ENCODE peak calls at places on chromosomes 11 and 22, in ten cellular contexts. S, J, T, A, C, L, H, X, G and E are unnamed samples.

GRCh38 chr22:36103891-36104290 is 56.7 kb downstream of the APOL3 start:
- DNase-seq in S (no peak), C (no peak), X (no peak), G (no peak), H (no peak), A (no peak), L (no peak), J (no peak), T (no peak), E (no peak)

GRCh38 chr22:21026783-21027692 is 5.3 kb downstream of the SLC7A4 start:
- DNase-seq in L (no peak), J (no peak), X (no peak), A (peak; percentile 49), T (peak; percentile 22), H (no peak), G (no peak), S (no peak), C (no peak), E (no peak)

GRCh38 chr11:117815262-117815803 is 9.2 kb downstream of the FXYD2 start:
- DNase-seq in G (peak; percentile 80), J (no peak), C (no peak), H (peak; percentile 74), S (peak; percentile 55), L (no peak), T (no peak), A (no peak), X (no peak), E (peak; percentile 61)

GRCh38 chr11:109984634-109985289 is 108.4 kb upstream of the ZC3H12C start:
- DNase-seq in H (peak; percentile 22), J (no peak), T (no peak), A (no peak), S (no peak), G (no peak), C (no peak), L (no peak), X (no peak), E (no peak)

GRCh38 chr11:106076421-106076922 is 675 bp downstream of the KBTBD3 start:
- DNase-seq in T (no peak), C (peak; percentile 17), S (peak; percentile 12), A (no peak), J (peak; percentile 21), X (no peak), H (no peak), L (peak; percentile 12), G (no peak), E (peak; percentile 21)

GRCh38 chr11:26621147-26621546 is 49.1 kb upstream of the MUC15 start:
- DNase-seq in T (peak; percentile 60), G (no peak), H (no peak), J (peak; percentile 16), S (no peak), C (no peak), A (no peak), L (no peak), X (no peak), E (no peak)

GRCh38 chr11:117871784-117872183 is 4.7 kb downstream of the FXYD6 start:
- DNase-seq in L (no peak), H (no peak), G (no peak), C (no peak), S (no peak), J (no peak), T (no peak), A (no peak), X (no peak), E (no peak)

GRCh38 chr11:83051760-83052671 is 19.7 kb downstream of the RAB30 start:
- DNase-seq in L (no peak), H (no peak), S (no peak), J (peak; percentile 64), T (peak; percentile 84), G (no peak), C (no peak), X (no peak), A (peak; percentile 48), E (no peak)

GRCh38 chr11:61954106-61955030 is 4.2 kb downstream of the BEST1 start:
- DNase-seq in L (no peak), S (no peak), T (no peak), H (no peak), G (no peak), X (no peak), A (no peak), C (no peak), J (peak; percentile 44), E (no peak)

DNA sequence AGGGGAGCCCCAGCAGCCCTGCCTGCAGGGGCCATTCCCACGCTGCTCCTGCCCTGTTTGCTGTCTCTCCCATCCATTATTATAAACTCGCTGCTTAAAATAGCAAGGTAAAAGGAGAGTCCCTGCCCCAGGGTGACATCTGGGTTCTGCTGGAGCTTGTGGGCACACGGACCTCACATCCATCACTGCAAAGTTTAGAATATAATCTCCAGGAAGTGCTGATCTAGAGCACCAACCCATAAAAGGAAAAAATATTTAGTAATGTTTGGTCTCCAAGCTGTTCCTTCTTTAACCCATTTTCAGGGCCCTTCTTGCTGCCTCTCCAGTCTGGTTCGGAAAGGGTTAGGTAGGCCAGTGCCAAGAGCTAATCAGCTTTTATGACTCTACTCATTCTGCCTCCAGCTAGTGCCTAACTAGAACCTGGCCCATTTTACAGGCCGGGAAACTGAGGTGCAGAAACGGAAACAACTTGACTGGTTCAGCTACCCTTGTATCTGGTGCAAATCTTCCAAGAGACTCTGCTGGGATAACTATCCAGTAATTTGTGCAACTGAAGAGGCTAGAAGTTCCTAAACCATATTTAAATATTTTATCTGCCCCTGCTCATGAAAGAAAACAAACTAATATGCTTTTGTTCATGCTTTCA is 37.5 kb downstream of the IRAG1 start:
- DNase-seq in C (no peak), G (no peak), L (no peak), X (no peak), J (no peak), H (no peak), A (no peak), T (no peak), S (no peak), E (no peak)
- H3K27ac ChIP-seq in C (no peak overlapping the region), G (peak overlapping the region; percentile 29), L (no peak overlapping the region), X (no peak overlapping the region), J (peak overlapping the region; percentile 48), H (no peak overlapping the region), A (peak overlapping the region; percentile 72), T (no peak overlapping the region), S (peak overlapping the region; percentile 81), E (peak overlapping the region; percentile 80)

GRCh38 chr11:12693485-12694181 is 19.4 kb downstream of the TEAD1 start:
- DNase-seq in L (no peak), T (peak; percentile 93), C (no peak), S (peak; percentile 54), X (no peak), J (peak; percentile 73), G (peak; percentile 79), A (peak; percentile 33), H (no peak), E (peak; percentile 70)

GRCh38 chr11:12696911-12697581 is 22.8 kb downstream of the TEAD1 start:
- DNase-seq in A (no peak), C (no peak), J (no peak), H (no peak), X (no peak), L (no peak), S (no peak), T (no peak), G (peak; percentile 88), E (no peak)

GRCh38 chr11:12695878-12696277 is 21.7 kb downstream of the TEAD1 start:
- DNase-seq in C (no peak), T (no peak), X (no peak), L (no peak), H (no peak), G (no peak), S (no peak), A (no peak), J (no peak), E (no peak)

GRCh38 chr11:12694182-12694531 is 19.9 kb downstream of the TEAD1 start:
- DNase-seq in C (peak; percentile 37), J (peak; percentile 49), A (no peak), G (no peak), L (no peak), T (no peak), S (peak; percentile 41), X (no peak), H (no peak), E (no peak)

GRCh38 chr11:12695221-12695794 is 21.1 kb downstream of the TEAD1 start:
- DNase-seq in T (no peak), G (no peak), S (no peak), A (no peak), H (no peak), C (no peak), J (no peak), L (no peak), X (no peak), E (no peak)
- H3K27ac ChIP-seq in T (peak overlapping the region; percentile 93), G (peak overlapping the region; percentile 82), S (peak overlapping the region; percentile 93), A (peak overlapping the region; percentile 92), H (no peak overlapping the region), C (no peak overlapping the region), J (peak overlapping the region; percentile 97), L (no peak overlapping the region), X (no peak overlapping the region), E (peak overlapping the region; percentile 92)

GRCh38 chr22:22111267-22111751 is 128.7 kb upstream of the TOP3B start:
- DNase-seq in T (peak; percentile 81), L (no peak), C (no peak), S (no peak), A (no peak), H (no peak), G (no peak), J (peak; percentile 49), X (no peak), E (no peak)
- H3K27ac ChIP-seq in T (peak overlapping the region; percentile 39), L (no peak overlapping the region), C (no peak overlapping the region), S (no peak overlapping the region), A (no peak overlapping the region), H (peak overlapping the region; percentile 14), G (no peak overlapping the region), J (no peak overlapping the region), X (no peak overlapping the region), E (no peak overlapping the region)

GRCh38 chr22:47995718-47996117 is 1233.3 kb downstream of the TBC1D22A start:
- DNase-seq in T (no peak), X (no peak), J (no peak), H (no peak), S (no peak), A (no peak), L (no peak), G (no peak), C (no peak), E (no peak)

GRCh38 chr22:47997612-47998011 is 1235.2 kb downstream of the TBC1D22A start:
- DNase-seq in J (no peak), X (no peak), G (no peak), S (no peak), A (no peak), L (no peak), C (no peak), H (no peak), T (no peak), E (no peak)

GRCh38 chr22:47994899-47995573 is 1232.6 kb downstream of the TBC1D22A start:
- DNase-seq in T (no peak), C (no peak), S (no peak), A (no peak), J (no peak), G (no peak), L (no peak), H (no peak), X (no peak), E (peak; percentile 67)

GRCh38 chr22:47997052-47997568 is 1234.7 kb downstream of the TBC1D22A start:
- DNase-seq in S (no peak), L (peak; percentile 40), X (no peak), J (no peak), A (no peak), G (no peak), C (no peak), T (no peak), H (no peak), E (no peak)

DNA sequence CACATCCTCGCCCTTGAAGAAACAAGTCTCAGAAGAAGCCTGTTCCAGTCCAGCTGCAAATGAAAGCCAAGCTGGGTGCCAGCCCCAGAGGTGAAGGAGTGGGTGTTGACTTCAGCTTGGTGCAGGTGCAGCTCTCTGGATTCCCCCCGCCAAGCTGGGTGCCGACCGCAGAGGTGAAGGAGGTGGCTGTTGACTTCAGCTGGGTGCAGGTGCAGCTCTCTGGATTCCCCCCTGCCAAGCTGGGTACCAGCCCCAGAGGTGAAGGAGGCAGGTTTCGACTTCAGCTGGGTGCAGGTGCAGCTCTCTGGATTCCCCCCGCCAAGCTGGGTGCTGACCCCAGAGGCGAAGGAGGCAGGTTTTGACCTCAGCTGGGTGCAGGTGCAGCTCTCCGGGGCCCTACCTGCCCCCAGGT is 1234.0 kb downstream of the TBC1D22A start:
- DNase-seq in J (no peak), H (no peak), X (no peak), G (no peak), L (no peak), A (no peak), S (peak; percentile 68), T (no peak), C (no peak), E (no peak)
- H3K27ac ChIP-seq in J (no peak overlapping the region), H (no peak overlapping the region), X (no peak overlapping the region), G (no peak overlapping the region), L (no peak overlapping the region), A (no peak overlapping the region), S (no peak overlapping the region), T (no peak overlapping the region), C (no peak overlapping the region), E (no peak overlapping the region)